ENCODE peak calls at places on chromosomes 4 and X, in six cellular contexts. L is gastrocnemius medialis, Z is heart left ventricle, B is sigmoid colon, E is A549, C is Peyer's patch. H is an unnamed sample.

GRCh38 chr4:53962516-53963225 is 101.7 kb downstream of the CHIC2 start:
- DNase-seq in Z (no peak), L (no peak), C (no peak), E (no peak), B (no peak), H (no peak)

GRCh38 chr4:119478446-119479179 is 150.0 kb downstream of the PDE5A start:
- DNase-seq in B (no peak), Z (no peak), C (no peak), E (no peak), L (no peak), H (no peak)

GRCh38 chr4:130099159-130099558 is 1003.2 kb downstream of the C4orf33 start:
- DNase-seq in C (no peak), E (no peak), Z (no peak), B (no peak), L (no peak), H (no peak)

GRCh38 chr4:121697626-121698025 is 846 bp upstream of the ANXA5 start:
- DNase-seq in C (no peak), B (no peak), E (no peak), Z (no peak), L (no peak), H (no peak)

GRCh38 chr4:67779631-67780030 is 25.4 kb upstream of the GNRHR start:
- DNase-seq in C (no peak), Z (no peak), E (no peak), B (no peak), L (no peak), H (no peak)

GRCh38 chrX:154378799-154379568 is at the start of gene EMD:
- DNase-seq in E (peak), B (peak), Z (peak), L (peak), C (peak), H (peak)

GRCh38 chr4:165343353-165344191 is 16.1 kb downstream of the MSMO1 start:
- DNase-seq in Z (no peak), L (no peak), C (no peak), B (no peak), E (no peak), H (no peak)

GRCh38 chr4:102696763-102697162 is 64.0 kb downstream of the MANBA start:
- DNase-seq in Z (no peak), B (no peak), E (no peak), C (no peak), L (no peak), H (no peak)

GRCh38 chr4:69828828-69829227 is 31.1 kb downstream of the SULT1E1 start:
- DNase-seq in B (no peak), E (no peak), C (no peak), L (no peak), Z (no peak), H (no peak)

GRCh38 chrX:16188687-16189086 is 21.4 kb downstream of the MAGEB17 start:
- DNase-seq in B (no peak), Z (no peak), E (no peak), L (no peak), C (no peak), H (no peak)

GRCh38 chr4:114694770-114695169 is 96.2 kb downstream of the UGT8 start:
- DNase-seq in C (no peak), B (no peak), E (no peak), Z (no peak), L (no peak), H (no peak)

GRCh38 chr4:98938386-98938785 is 9.5 kb upstream of the EIF4E start:
- DNase-seq in E (no peak), B (no peak), L (no peak), C (no peak), Z (no peak), H (no peak)

GRCh38 chr4:116561717-116562116 is 523.7 kb downstream of the TRAM1L1 start:
- DNase-seq in Z (no peak), C (no peak), L (no peak), B (no peak), E (no peak), H (no peak)

GRCh38 chr4:173256825-173257224 is 77.3 kb downstream of the HMGB2 start:
- DNase-seq in B (no peak), C (no peak), E (no peak), Z (no peak), L (no peak), H (no peak)

GRCh38 chrX:45801554-45801953 is 600.9 kb upstream of the DIPK2B start:
- DNase-seq in E (no peak), B (no peak), C (no peak), Z (no peak), L (no peak), H (no peak)

GRCh38 chr4:128249787-128250668 is 37.6 kb downstream of the PGRMC2 start:
- DNase-seq in Z (no peak), E (no peak), B (no peak), L (no peak), C (no peak), H (no peak)

GRCh38 chr4:37798616-37799015 is 27.9 kb upstream of the PGM2 start:
- DNase-seq in C (no peak), B (no peak), E (no peak), L (no peak), Z (no peak), H (no peak)

GRCh38 chr4:30716671-30717207 is 3.4 kb upstream of the PCDH7 start:
- DNase-seq in E (peak), Z (no peak), L (no peak), C (no peak), B (no peak), H (no peak)

GRCh38 chr4:31175242-31175910 is 455.2 kb downstream of the PCDH7 start:
- DNase-seq in L (no peak), B (no peak), C (no peak), E (no peak), Z (no peak), H (no peak)

DNA sequence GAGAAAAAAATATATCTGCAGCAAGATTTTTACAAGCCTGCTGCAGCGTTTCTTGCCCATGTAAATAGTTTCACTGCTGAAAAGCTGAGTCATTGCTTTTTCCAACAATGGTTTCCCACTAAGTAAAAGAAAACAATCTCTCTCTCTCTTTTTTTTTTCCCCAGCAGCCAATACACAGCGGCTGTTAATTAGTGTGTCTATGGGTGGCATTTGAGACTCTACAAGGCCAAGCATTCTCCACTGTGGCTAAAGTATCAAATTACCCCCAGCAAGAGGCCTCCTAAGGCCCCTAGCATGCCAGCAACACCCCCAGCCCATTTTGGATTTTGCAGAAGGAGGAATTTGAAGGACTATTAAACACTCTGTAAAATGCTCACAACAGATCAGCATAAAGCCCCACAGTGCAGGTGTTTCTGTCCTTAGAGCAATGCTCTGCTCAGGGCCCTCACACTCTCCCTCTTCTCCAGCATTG is 837.4 kb downstream of the TRIML1 start:
- DNase-seq in E (no peak), C (no peak), L (no peak), Z (no peak), B (no peak), H (no peak)
- H3K4me3 ChIP-seq in E (no peak), C (no peak), L (no peak), Z (no peak), B (no peak), H (no peak)

GRCh38 chr4:26048378-26048882 is 134.4 kb downstream of the SMIM20 start:
- DNase-seq in B (peak), Z (peak), L (peak), C (no peak), E (no peak), H (peak)

GRCh38 chr4:26047795-26048194 is 133.8 kb downstream of the SMIM20 start:
- DNase-seq in E (no peak), B (peak), C (no peak), L (no peak), Z (no peak), H (no peak)

GRCh38 chr4:26050212-26050643 is 136.2 kb downstream of the SMIM20 start:
- DNase-seq in E (no peak), C (no peak), L (peak), B (peak), Z (peak), H (peak)

GRCh38 chr4:26049447-26049846 is 135.4 kb downstream of the SMIM20 start:
- DNase-seq in Z (no peak), L (no peak), E (no peak), B (no peak), C (no peak), H (no peak)

GRCh38 chr4:26048962-26049361 is 134.9 kb downstream of the SMIM20 start:
- DNase-seq in E (no peak), B (no peak), L (no peak), Z (no peak), C (no peak), H (no peak)
- H3K27ac ChIP-seq in E (no peak), B (peak), L (peak), Z (peak), C (peak), H (peak)

GRCh38 chr4:39637572-39638357 is 900 bp downstream of the SMIM14 start:
- DNase-seq in L (peak), E (no peak), B (peak), C (peak), Z (peak), H (peak)
- TF ChIP-seq POLR2A in L (no peak), E (no peak), B (no peak), C (no peak), Z (no peak), H (no peak)

GRCh38 chrX:93420635-93421034 is 252.7 kb downstream of the NAP1L3 start:
- DNase-seq in C (no peak), B (no peak), L (no peak), E (no peak), Z (no peak), H (no peak)
- H3K4me3 ChIP-seq in C (no peak), B (no peak), L (no peak), E (no peak), Z (no peak), H (no peak)

H was measured in transverse colon.